ENCODE peak calls at places on chromosomes 16 and 17, in six cellular contexts. R, F, M, G, L and T are unnamed samples.

GRCh38 chr16:19882186-19882585 is 2.5 kb downstream of the GPRC5B start:
- DNase-seq in M (no peak), G (no peak), L (no peak), R (no peak), F (no peak), T (no peak)

GRCh38 chr17:80034977-80035686 is 540 bp downstream of the TBC1D16 start:
- DNase-seq in R (no peak), G (peak; percentile 50), L (peak; percentile 52), F (no peak), M (peak; percentile 39), T (peak; percentile 46)

GRCh38 chr17:29584452-29585079 is 4.9 kb downstream of the GIT1 start:
- DNase-seq in R (peak; percentile 61), G (no peak), M (no peak), L (no peak), F (no peak), T (no peak)

GRCh38 chr16:3051489-3051888 is 5.1 kb downstream of the MMP25 start:
- DNase-seq in R (no peak), F (no peak), G (no peak), L (no peak), M (no peak), T (no peak)

GRCh38 chr16:71956500-71956899 is 43.7 kb downstream of the PKD1L3 start:
- DNase-seq in R (no peak), G (no peak), F (no peak), M (peak; percentile 28), L (no peak), T (no peak)

GRCh38 chr16:25366078-25366477 is 108.4 kb upstream of the ZKSCAN2 start:
- DNase-seq in F (no peak), L (no peak), G (no peak), M (no peak), R (no peak), T (no peak)

GRCh38 chr17:40560592-40561293 is 4.5 kb downstream of the CCR7 start:
- DNase-seq in M (peak; percentile 49), L (no peak), F (peak; percentile 92), R (peak; percentile 67), G (peak; percentile 63), T (no peak)

GRCh38 chr16:57993897-57994296 is 6.6 kb downstream of the ZNF319 start:
- DNase-seq in M (no peak), G (no peak), F (peak; percentile 44), R (no peak), L (no peak), T (no peak)

GRCh38 chr17:9668532-9668931 is 23.2 kb downstream of the USP43 start:
- DNase-seq in M (no peak), L (no peak), R (no peak), F (no peak), G (no peak), T (no peak)

GRCh38 chr17:72614871-72615626 is 477.4 kb downstream of the SLC39A11 start:
- DNase-seq in L (no peak), F (no peak), R (no peak), G (no peak), M (peak; percentile 47), T (peak; percentile 23)

GRCh38 chr16:24525970-24526559 is 13.3 kb upstream of the RBBP6 start:
- DNase-seq in R (no peak), M (peak; percentile 77), L (no peak), F (no peak), G (no peak), T (peak; percentile 93)

GRCh38 chr17:65987988-65988387 is 203.9 kb downstream of the CEP112 start:
- DNase-seq in R (no peak), M (peak; percentile 64), G (no peak), F (no peak), L (no peak), T (peak; percentile 61)

GRCh38 chr17:80035937-80036714 is at the start of gene CCDC40:
- DNase-seq in M (peak; percentile 73), G (peak; percentile 72), F (peak; percentile 84), L (peak; percentile 92), R (peak; percentile 92), T (peak; percentile 60)

GRCh38 chr17:44086364-44087311 is 16.1 kb downstream of the G6PC3 start:
- DNase-seq in L (no peak), G (peak; percentile 51), M (peak; percentile 88), R (no peak), F (no peak), T (peak; percentile 85)

GRCh38 chr16:83732536-83732935 is 75.2 kb upstream of the HSBP1 start:
- DNase-seq in R (no peak), L (no peak), F (no peak), M (no peak), G (no peak), T (no peak)

GRCh38 chr16:48627148-48627547 is 17.2 kb upstream of the N4BP1 start:
- DNase-seq in M (no peak), L (no peak), R (no peak), F (peak; percentile 6), G (no peak), T (no peak)

GRCh38 chr16:25110392-25110947 is 1.1 kb upstream of the LCMT1 start:
- DNase-seq in M (no peak), L (no peak), G (no peak), R (no peak), F (no peak), T (no peak)

GRCh38 chr17:1783834-1784611 is 22.2 kb downstream of the SERPINF1 start:
- DNase-seq in F (no peak), M (peak; percentile 98), L (peak; percentile 86), G (no peak), R (peak; percentile 95), T (peak; percentile 99)

GRCh38 chr17:82458885-82459424 is 414 bp downstream of the NARF start:
- DNase-seq in R (no peak), G (no peak), M (peak; percentile 30), L (peak; percentile 57), F (peak; percentile 79), T (no peak)

GRCh38 chr16:89315791-89316581 is 98.5 kb downstream of the ZNF778 start:
- DNase-seq in L (peak; percentile 66), G (peak; percentile 73), F (peak; percentile 84), M (peak; percentile 80), R (no peak), T (peak; percentile 78)

GRCh38 chr17:74749262-74750038 is 1.0 kb downstream of the NHERF1 start:
- DNase-seq in G (peak; percentile 60), M (no peak), F (no peak), R (no peak), L (peak; percentile 67), T (no peak)

GRCh38 chr17:42361781-42362186 is 26.5 kb downstream of the STAT3 start:
- DNase-seq in M (no peak), R (no peak), G (peak; percentile 38), F (no peak), L (no peak), T (no peak)

GRCh38 chr16:58010886-58011285 is 9.7 kb downstream of the USB1 start:
- DNase-seq in R (no peak), L (no peak), M (no peak), F (no peak), G (no peak), T (no peak)

GRCh38 chr17:17416400-17417360 is 60.1 kb upstream of the MED9 start:
- DNase-seq in F (no peak), G (peak; percentile 47), L (no peak), M (peak; percentile 75), R (no peak), T (peak; percentile 68)

GRCh38 chr16:74025-74424 is 1.6 kb upstream of the RHBDF1 start:
- DNase-seq in L (peak; percentile 86), R (no peak), F (no peak), G (no peak), M (no peak), T (no peak)

GRCh38 chr17:47404006-47404405 is 80.3 kb downstream of the EFCAB13 start:
- DNase-seq in F (no peak), R (no peak), L (no peak), M (no peak), G (no peak), T (no peak)

GRCh38 chr17:29610395-29610794 is 12.3 kb downstream of the CORO6 start:
- DNase-seq in L (no peak), M (no peak), R (no peak), F (no peak), G (no peak), T (no peak)

GRCh38 chr17:80631142-80632045 is 86.8 kb downstream of the RPTOR start:
- DNase-seq in G (no peak), F (no peak), L (no peak), M (no peak), R (no peak), T (no peak)

GRCh38 chr17:52306314-52306713 is 147.8 kb upstream of the CA10 start:
- DNase-seq in R (no peak), G (no peak), M (no peak), F (no peak), L (no peak), T (no peak)

GRCh38 chr16:54477766-54478165 is 191.2 kb upstream of the IRX3 start:
- DNase-seq in L (no peak), F (no peak), M (no peak), R (no peak), G (no peak), T (no peak)

GRCh38 chr17:17408236-17408794 is 68.5 kb upstream of the MED9 start:
- DNase-seq in L (no peak), G (no peak), M (peak; percentile 90), R (no peak), F (no peak), T (peak; percentile 82)

GRCh38 chr17:1438593-1439083 is 17.4 kb downstream of the CRK start:
- DNase-seq in M (peak; percentile 73), G (no peak), L (no peak), R (no peak), F (no peak), T (peak; percentile 55)